ENCODE peak calls at places on chromosomes 3 and 15, in eight cellular contexts. C, E, X, A, Q, O, T and D are unnamed samples.

GRCh38 chr15:70474682-70475438 is 288.5 kb downstream of the UACA start:
- DNase-seq in E (no peak), T (peak), Q (peak), A (peak), X (peak), O (peak), C (peak), D (peak)

GRCh38 chr3:30671527-30672286 is 65.3 kb downstream of the TGFBR2 start:
- DNase-seq in X (no peak), A (no peak), Q (no peak), C (no peak), O (no peak), E (no peak), T (no peak), D (no peak)

GRCh38 chr3:12705374-12705926 is 41.5 kb upstream of the RAF1 start:
- DNase-seq in E (no peak), Q (no peak), C (no peak), T (no peak), O (no peak), A (no peak), X (no peak), D (no peak)

GRCh38 chr3:184687363-184688049 is 24.4 kb downstream of the MAGEF1 start:
- DNase-seq in T (no peak), O (no peak), Q (no peak), E (no peak), C (no peak), A (no peak), X (no peak), D (no peak)

GRCh38 chr3:10950476-10951294 is 41.9 kb upstream of the SLC6A1 start:
- DNase-seq in O (no peak), X (peak), Q (peak), T (peak), A (no peak), C (no peak), E (no peak), D (peak)

GRCh38 chr3:173289072-173289471 is 108.5 kb upstream of the NLGN1 start:
- DNase-seq in A (no peak), X (no peak), T (no peak), O (no peak), E (no peak), Q (no peak), C (no peak), D (no peak)

GRCh38 chr3:170469151-170470062 is 50.7 kb downstream of the CLDN11 start:
- DNase-seq in C (no peak), T (peak), X (no peak), A (peak), E (no peak), O (peak), Q (no peak), D (peak)

GRCh38 chr3:150762662-150763121 is 277 bp downstream of the SIAH2 start:
- DNase-seq in X (no peak), E (no peak), O (no peak), A (no peak), C (no peak), Q (no peak), T (no peak), D (no peak)

GRCh38 chr15:81809543-81809942 is 236.3 kb downstream of the MEX3B start:
- DNase-seq in C (no peak), T (no peak), A (peak), O (peak), E (no peak), X (peak), Q (peak), D (no peak)

GRCh38 chr3:14518893-14519292 is 21.2 kb downstream of the GRIP2 start:
- DNase-seq in T (no peak), X (no peak), Q (no peak), A (no peak), O (no peak), C (no peak), E (no peak), D (no peak)

GRCh38 chr3:79515072-79515471 is 252.7 kb downstream of the ROBO1 start:
- DNase-seq in C (no peak), E (no peak), X (no peak), A (no peak), Q (no peak), O (no peak), T (peak), D (no peak)

GRCh38 chr3:97981886-97982285 is 9.7 kb upstream of the RIOX2 start:
- DNase-seq in O (no peak), T (no peak), C (no peak), A (no peak), Q (no peak), X (no peak), E (no peak), D (peak)

GRCh38 chr3:187112934-187113793 is 26.1 kb downstream of the RPL39L start:
- DNase-seq in T (no peak), Q (peak), A (no peak), E (no peak), O (no peak), X (peak), C (no peak), D (peak)

GRCh38 chr3:177770821-177771220 is 573.5 kb upstream of the TBL1XR1 start:
- DNase-seq in A (no peak), T (no peak), C (no peak), O (no peak), X (no peak), E (no peak), Q (no peak), D (peak)

GRCh38 chr3:43782541-43782940 is 91.8 kb downstream of the ABHD5 start:
- DNase-seq in A (no peak), O (no peak), E (no peak), Q (no peak), T (no peak), X (no peak), C (no peak), D (no peak)

GRCh38 chr3:112687214-112687613 is 46.3 kb upstream of the CCDC80 start:
- DNase-seq in X (no peak), C (no peak), Q (no peak), A (no peak), T (no peak), E (no peak), O (no peak), D (no peak)

GRCh38 chr15:80769471-80770355 is 9.5 kb upstream of the CEMIP start:
- DNase-seq in T (no peak), X (no peak), O (no peak), Q (no peak), A (no peak), E (no peak), C (no peak), D (no peak)

GRCh38 chr3:48788544-48789162 is 59.0 kb downstream of the PRKAR2A start:
- DNase-seq in O (no peak), E (no peak), A (no peak), C (no peak), T (no peak), X (no peak), Q (no peak), D (no peak)

GRCh38 chr3:14265246-14265962 is 86.8 kb downstream of the LSM3 start:
- DNase-seq in E (no peak), O (peak), C (no peak), A (peak), Q (peak), X (peak), T (peak), D (peak)

GRCh38 chr3:121649645-121650044 is 11.1 kb downstream of the HCLS1 start:
- DNase-seq in C (no peak), Q (no peak), X (peak), T (no peak), O (no peak), E (no peak), A (no peak), D (peak)

GRCh38 chr3:63413523-63413922 is 135.4 kb downstream of the SYNPR start:
- DNase-seq in A (no peak), X (no peak), C (no peak), E (no peak), O (no peak), T (no peak), Q (no peak), D (no peak)

GRCh38 chr3:50272911-50273688 is 4.2 kb downstream of the SEMA3B start:
- DNase-seq in Q (peak), A (peak), X (peak), T (no peak), C (peak), E (peak), O (peak), D (peak)